ENCODE peak calls at places on chromosome 1, in eight cellular contexts. R is CD4-positive, alpha-beta T cell; F is astrocyte of the spinal cord; T is stimulated activated CD8-positive, alpha-beta memory T cell treated with anti-CD3 and anti-CD28 coated beads, Interleukin-12 subunit alpha, Interleukin-12 subunit beta, amount 100 ng/mL, for 4 hours; C is iris pigment epithelial cell; S is cortex of kidney; V is AG08396; J is non-pigmented ciliary epithelial cell. M is an unnamed sample.
A peak's percentile ranks its signal among the peaks of the same experiment; 100 is the strongest.

GRCh38 chr1:15703562-15703961 is 19.4 kb downstream of the PLEKHM2 start:
- DNase-seq in J (peak; percentile 72), C (peak; percentile 89), V (peak; percentile 89), S (no peak), F (peak; percentile 87), R (no peak), T (no peak), M (peak; percentile 74)

GRCh38 chr1:228015276-228016180 is 8.7 kb downstream of the WNT3A start:
- DNase-seq in S (no peak), C (peak; percentile 18), J (no peak), F (no peak), V (peak; percentile 70), R (no peak), T (no peak), M (no peak)

GRCh38 chr1:173248247-173248940 is 41.3 kb upstream of the TNFSF4 start:
- DNase-seq in J (no peak), C (no peak), S (no peak), V (no peak), F (no peak), T (no peak), R (no peak), M (no peak)

GRCh38 chr1:234597894-234598293 is 12.1 kb downstream of the IRF2BP2 start:
- DNase-seq in R (peak; percentile 53), F (peak; percentile 72), C (peak; percentile 60), S (no peak), T (peak; percentile 35), J (no peak), V (no peak), M (peak; percentile 77)

GRCh38 chr1:53128401-53128800 is 14.0 kb downstream of the SLC1A7 start:
- DNase-seq in S (no peak), C (no peak), R (no peak), F (no peak), V (no peak), J (no peak), T (no peak), M (no peak)

GRCh38 chr1:25799758-25800537 is at the start of gene SELENON:
- DNase-seq in R (no peak), F (peak; percentile 61), S (no peak), T (no peak), V (peak; percentile 87), C (peak; percentile 27), J (no peak), M (peak; percentile 87)

GRCh38 chr1:152965853-152966252 is 4.6 kb upstream of the SPRR4 start:
- DNase-seq in J (no peak), T (no peak), V (no peak), F (no peak), R (no peak), C (no peak), S (no peak), M (no peak)

GRCh38 chr1:109136766-109137165 is 22.9 kb downstream of the ELAPOR1 start:
- DNase-seq in J (no peak), C (no peak), R (no peak), S (no peak), T (no peak), F (no peak), V (no peak), M (no peak)

GRCh38 chr1:228334226-228334935 is 72.3 kb downstream of the TRIM11 start:
- DNase-seq in S (no peak), C (no peak), F (no peak), T (no peak), R (no peak), J (no peak), V (no peak), M (no peak)

GRCh38 chr1:179815642-179816041 is 62.0 kb downstream of the TOR1AIP2 start:
- DNase-seq in S (no peak), J (no peak), R (no peak), C (no peak), V (no peak), F (no peak), T (no peak), M (no peak)

GRCh38 chr1:58165073-58165472 is 381.5 kb downstream of the OMA1 start:
- DNase-seq in F (no peak), S (no peak), T (no peak), J (no peak), V (no peak), C (no peak), R (no peak), M (no peak)

GRCh38 chr1:91791103-91791502 is 94.8 kb downstream of the TGFBR3 start:
- DNase-seq in F (no peak), C (no peak), T (no peak), J (no peak), V (no peak), R (no peak), S (no peak), M (no peak)

GRCh38 chr1:67532452-67533216 is 102.4 kb upstream of the SERBP1 start:
- DNase-seq in V (peak; percentile 77), T (no peak), F (peak; percentile 88), R (no peak), J (peak; percentile 68), S (no peak), C (peak; percentile 91), M (peak; percentile 90)

GRCh38 chr1:245588250-245588649 is 433.5 kb downstream of the KIF26B start:
- DNase-seq in R (no peak), T (no peak), J (no peak), S (no peak), C (no peak), V (no peak), F (no peak), M (no peak)

GRCh38 chr1:154186177-154186576 is 5.7 kb downstream of the TPM3 start:
- DNase-seq in V (peak; percentile 26), C (peak; percentile 56), T (peak; percentile 30), S (no peak), R (peak; percentile 50), J (no peak), F (peak; percentile 35), M (peak; percentile 84)

GRCh38 chr1:19014765-19015164 is 58.3 kb upstream of the IFFO2 start:
- DNase-seq in J (no peak), F (no peak), V (no peak), R (no peak), T (no peak), C (no peak), S (no peak), M (no peak)

GRCh38 chr1:203406446-203407045 is 55.6 kb upstream of the FMOD start:
- DNase-seq in F (no peak), R (no peak), J (no peak), V (no peak), T (no peak), C (no peak), S (no peak), M (peak; percentile 6)

M was measured in lung microvascular endothelial cell.